ENCODE peak calls at places on chromosomes 13 and 19, in five cellular contexts. P, Y, Q, V and T are unnamed samples.

GRCh38 chr19:405138-405965 is 3.6 kb downstream of the C2CD4C start:
- DNase-seq in P (no peak), Y (no peak), Q (peak), V (peak), T (no peak)

GRCh38 chr13:113018676-113019465 is 49.9 kb downstream of the MCF2L start:
- DNase-seq in P (no peak), Y (no peak), Q (no peak), V (no peak), T (no peak)

GRCh38 chr19:18473003-18473705 is 35.2 kb upstream of the ISYNA1 start:
- DNase-seq in P (no peak), Y (no peak), Q (no peak), V (no peak), T (no peak)

GRCh38 chr13:73273737-73274136 is 214.9 kb downstream of the KLF5 start:
- DNase-seq in P (no peak), Y (peak), Q (no peak), V (no peak), T (no peak)

GRCh38 chr13:110339263-110339662 is 32.2 kb downstream of the COL4A2 start:
- DNase-seq in P (no peak), Y (no peak), Q (no peak), V (no peak), T (no peak)

GRCh38 chr13:37175996-37176395 is 70.5 kb upstream of the CSNK1A1L start:
- DNase-seq in P (no peak), Y (peak), Q (no peak), V (no peak), T (no peak)

GRCh38 chr19:34359140-34359953 is 5.6 kb upstream of the GPI start:
- DNase-seq in P (peak), Y (peak), Q (peak), V (peak), T (peak)

GRCh38 chr19:58350001-58350801 is 3.1 kb downstream of the A1BG start:
- DNase-seq in P (no peak), Y (no peak), Q (no peak), V (no peak), T (no peak)

GRCh38 chr19:40592170-40592569 is 9.0 kb upstream of the LTBP4 start:
- DNase-seq in P (peak), Y (no peak), Q (peak), V (peak), T (no peak)

GRCh38 chr19:50512999-50513745 is 541 bp downstream of the ASPDH start:
- DNase-seq in P (no peak), Y (no peak), Q (no peak), V (peak), T (no peak)

GRCh38 chr19:56189785-56190184 is 7.8 kb downstream of the ZSCAN5B start:
- DNase-seq in P (peak), Y (no peak), Q (no peak), V (no peak), T (no peak)

GRCh38 chr19:4233282-4233853 is 4.0 kb downstream of the EBI3 start:
- DNase-seq in P (peak), Y (no peak), Q (peak), V (peak), T (peak)

GRCh38 chr19:30163663-30164062 is 208.5 kb upstream of the ZNF536 start:
- DNase-seq in P (no peak), Y (no peak), Q (no peak), V (no peak), T (no peak)

GRCh38 chr13:19985219-19985556 is 26.7 kb downstream of the ZMYM2 start:
- DNase-seq in P (no peak), Y (no peak), Q (no peak), V (no peak), T (no peak)

GRCh38 chr19:47240996-47241918 is 10.3 kb upstream of the BBC3 start:
- DNase-seq in P (peak), Y (no peak), Q (peak), V (peak), T (peak)

DNA sequence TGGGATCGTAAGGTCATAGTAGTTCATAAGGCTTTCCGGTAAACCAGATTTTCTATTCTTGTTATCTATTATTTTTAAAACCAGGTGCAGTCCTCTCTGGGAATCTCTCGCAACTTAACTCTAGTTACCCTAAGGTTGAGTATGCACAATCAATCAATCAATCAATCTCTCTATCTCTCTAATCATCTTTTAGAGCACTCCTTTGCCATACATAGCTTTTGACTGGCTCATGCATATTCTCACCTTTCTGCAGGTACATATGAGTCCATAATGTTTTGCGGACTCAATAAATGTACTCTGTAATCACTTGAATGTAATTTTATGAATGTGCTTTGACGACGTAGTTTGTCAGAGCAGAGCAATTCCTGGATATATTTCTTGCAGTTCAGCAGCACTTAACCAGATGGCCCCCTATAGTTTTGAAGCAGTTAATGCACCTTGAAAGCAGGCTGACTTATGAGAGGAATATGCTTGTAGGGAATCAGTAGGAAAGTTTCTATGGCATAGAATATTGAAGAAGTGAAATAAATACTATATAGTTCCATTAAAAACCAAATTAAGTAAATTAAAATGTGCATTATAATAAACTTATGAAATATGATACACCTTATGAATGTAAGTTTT is 524.7 kb downstream of the GPC5 start:
- DNase-seq in P (peak), Y (no peak), Q (no peak), V (no peak), T (no peak)
- TF ChIP-seq CTCF in P (peak), Y (no peak), Q (peak), V (no peak), T (no peak)

DNA sequence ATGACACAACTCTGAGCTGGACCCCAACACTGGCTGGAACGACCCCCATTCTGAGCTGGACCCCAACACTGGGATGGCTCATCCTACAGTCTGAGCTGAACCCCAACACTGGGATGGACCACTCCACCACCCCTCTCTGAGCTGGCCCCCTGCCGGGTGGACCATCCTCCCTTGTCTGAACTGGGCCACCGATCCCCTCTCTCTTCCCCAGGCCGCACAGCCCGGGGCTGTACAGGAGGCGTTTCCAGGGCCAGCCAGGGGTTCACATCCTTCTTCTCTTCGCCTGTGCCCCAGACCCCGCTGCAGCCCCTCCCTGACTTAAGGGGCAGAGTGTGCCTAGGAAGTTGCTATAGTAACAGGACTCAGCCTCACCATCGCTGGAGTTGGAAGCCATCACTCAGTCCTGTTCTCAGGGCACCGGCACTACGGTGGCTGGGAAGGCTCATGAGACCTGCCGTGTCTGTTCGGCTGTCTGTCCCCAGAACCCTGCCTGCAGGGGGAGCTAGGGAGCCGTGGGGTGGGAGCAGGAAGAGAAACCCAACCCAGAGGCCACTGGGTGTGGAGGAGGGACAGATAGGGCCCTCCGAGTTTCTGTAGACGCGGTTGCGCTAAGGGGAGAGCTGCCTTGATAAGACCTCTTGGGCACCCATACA is 3.7 kb downstream of the PRKACA start:
- DNase-seq in P (no peak), Y (no peak), Q (no peak), V (no peak), T (no peak)
- TF ChIP-seq CTCF in P (peak), Y (no peak), Q (peak), V (peak), T (no peak)

GRCh38 chr19:10895920-10896319 is 24.6 kb downstream of the CARM1 start:
- DNase-seq in P (no peak), Y (no peak), Q (peak), V (no peak), T (no peak)
- TF ChIP-seq CTCF in P (no peak), Y (no peak), Q (peak), V (no peak), T (no peak)

GRCh38 chr19:45348367-45349125 is 8.0 kb downstream of the KLC3 start:
- DNase-seq in P (no peak), Y (no peak), Q (no peak), V (no peak), T (no peak)

GRCh38 chr19:45345506-45345860 is 4.9 kb downstream of the KLC3 start:
- DNase-seq in P (no peak), Y (no peak), Q (no peak), V (no peak), T (no peak)

GRCh38 chr19:45344621-45345505 is 4.3 kb downstream of the KLC3 start:
- DNase-seq in P (no peak), Y (no peak), Q (no peak), V (no peak), T (no peak)

GRCh38 chr19:45347570-45348366 is 7.2 kb downstream of the KLC3 start:
- DNase-seq in P (no peak), Y (no peak), Q (no peak), V (no peak), T (no peak)

DNA sequence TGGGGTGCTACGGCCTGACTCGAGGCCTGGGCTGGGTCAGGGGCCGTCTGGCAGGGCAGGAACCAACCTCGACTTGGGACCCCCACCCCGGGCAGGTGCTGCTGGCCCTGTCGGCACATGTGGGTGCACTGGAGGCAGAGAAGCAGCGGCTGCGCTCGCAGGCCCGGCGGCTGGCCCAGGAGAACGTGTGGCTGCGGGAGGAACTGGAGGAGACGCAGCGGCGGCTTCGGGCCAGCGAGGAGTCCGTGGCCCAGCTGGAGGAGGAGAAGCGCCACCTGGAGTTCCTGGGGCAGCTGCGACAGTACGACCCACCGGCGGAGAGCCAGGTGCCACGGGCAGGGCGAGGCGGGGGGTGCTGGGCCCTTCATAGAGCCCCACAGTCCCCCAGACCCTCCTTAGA is 5.9 kb downstream of the KLC3 start:
- DNase-seq in P (peak), Y (no peak), Q (peak), V (no peak), T (no peak)
- TF ChIP-seq CTCF in P (no peak), Y (no peak), Q (peak), V (no peak), T (no peak)

GRCh38 chr13:46605089-46605488 is 52.1 kb downstream of the LRCH1 start:
- DNase-seq in P (no peak), Y (no peak), Q (no peak), V (no peak), T (no peak)

GRCh38 chr13:46602531-46602930 is 49.6 kb downstream of the LRCH1 start:
- DNase-seq in P (no peak), Y (no peak), Q (no peak), V (no peak), T (no peak)

GRCh38 chr13:46604226-46604968 is 51.4 kb downstream of the LRCH1 start:
- DNase-seq in P (no peak), Y (no peak), Q (no peak), V (no peak), T (no peak)

GRCh38 chr13:46600943-46601311 is 48.0 kb downstream of the LRCH1 start:
- DNase-seq in P (no peak), Y (no peak), Q (no peak), V (no peak), T (no peak)

DNA sequence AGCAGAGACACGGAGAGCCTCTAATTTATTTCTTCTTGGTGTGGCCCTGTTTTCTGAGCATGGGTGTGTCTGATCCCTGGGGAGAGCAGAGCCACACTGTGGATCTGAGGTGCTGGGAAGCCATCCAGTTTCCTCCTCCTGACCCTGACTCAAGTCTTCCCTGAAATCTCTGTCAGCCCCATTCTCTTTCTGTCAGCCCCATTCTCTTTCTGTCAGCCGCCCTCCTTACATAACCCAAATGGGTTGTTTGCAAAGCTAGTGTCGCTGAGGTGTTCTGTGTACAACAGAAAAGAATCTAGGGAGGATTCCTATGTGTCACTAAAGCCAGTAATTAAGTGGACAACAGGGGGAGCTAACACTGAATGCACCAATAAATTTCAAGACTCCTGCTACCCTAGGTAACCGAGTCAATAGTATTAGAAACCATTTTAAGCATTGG is 50.2 kb downstream of the LRCH1 start:
- DNase-seq in P (peak), Y (no peak), Q (no peak), V (no peak), T (no peak)
- TF ChIP-seq CTCF in P (peak), Y (no peak), Q (peak), V (peak), T (no peak)

GRCh38 chr19:35811317-35812219 is 1.1 kb downstream of the PRODH2 start:
- DNase-seq in P (no peak), Y (no peak), Q (no peak), V (no peak), T (no peak)

GRCh38 chr19:35816262-35816661 is 3.6 kb upstream of the PRODH2 start:
- DNase-seq in P (no peak), Y (no peak), Q (peak), V (no peak), T (no peak)

GRCh38 chr19:35816846-35817245 is 4.2 kb upstream of the PRODH2 start:
- DNase-seq in P (no peak), Y (no peak), Q (no peak), V (no peak), T (no peak)

GRCh38 chr19:35813043-35813890 is 622 bp upstream of the PRODH2 start:
- DNase-seq in P (no peak), Y (no peak), Q (no peak), V (no peak), T (no peak)

GRCh38 chr19:35812220-35813042 is at the start of gene PRODH2:
- DNase-seq in P (no peak), Y (no peak), Q (no peak), V (no peak), T (no peak)
- TF ChIP-seq CTCF in P (no peak), Y (no peak), Q (no peak), V (no peak), T (no peak)